ENCODE peak calls at places on chromosomes 6 and 20, in seven cellular contexts. T is body of pancreas, M is spleen, C is right lobe of liver, D is neural progenitor cell, V is adrenal gland, S is gastrocnemius medialis. B is an unnamed sample. For H3K4me1, the result is how much of the 10 kb centered on the place peaks cover.

GRCh38 chr20:1325173-1326030 is 3.5 kb downstream of the SDCBP2 start:
- DNase-seq in D (peak), S (peak), C (peak), M (peak), V (peak), T (peak), B (peak)

GRCh38 chr20:62475027-62475818 is 572 bp downstream of the GATA5 start:
- DNase-seq in T (no peak), D (peak), C (no peak), V (no peak), S (no peak), M (no peak), B (no peak)

GRCh38 chr6:41546866-41547798 is 951 bp downstream of the FOXP4 start:
- DNase-seq in V (peak), C (peak), S (no peak), M (peak), T (peak), D (peak), B (peak)

GRCh38 chr20:33609504-33609903 is 52.6 kb upstream of the C20orf144 start:
- DNase-seq in M (no peak), C (no peak), V (no peak), S (no peak), D (no peak), T (no peak), B (no peak)

GRCh38 chr20:64219202-64219601 is 36.3 kb upstream of the PCMTD2 start:
- DNase-seq in T (no peak), S (no peak), M (no peak), V (no peak), D (no peak), C (no peak), B (no peak)

GRCh38 chr6:105968955-105969333 is 117.2 kb upstream of the PRDM1 start:
- DNase-seq in M (no peak), V (no peak), S (no peak), C (no peak), T (no peak), D (no peak), B (no peak)

GRCh38 chr6:107809966-107810365 is 14.1 kb downstream of the SCML4 start:
- DNase-seq in M (no peak), T (no peak), C (no peak), S (no peak), D (no peak), V (no peak), B (no peak)

GRCh38 chr20:25254986-25255680 is 7.2 kb downstream of the PYGB start:
- DNase-seq in T (peak), M (no peak), C (no peak), V (peak), D (no peak), S (peak), B (no peak)

GRCh38 chr20:35305682-35306556 is 13.7 kb upstream of the FAM83C start:
- DNase-seq in V (peak), T (peak), D (no peak), S (peak), M (no peak), C (no peak), B (peak)

GRCh38 chr20:35555951-35556645 is 14.2 kb downstream of the ERGIC3 start:
- DNase-seq in D (no peak), T (no peak), C (peak), V (no peak), M (no peak), S (no peak), B (peak)

GRCh38 chr6:30722280-30723112 is 2.3 kb downstream of the TUBB start:
- DNase-seq in T (peak), D (peak), M (peak), S (peak), V (peak), C (peak), B (peak)

GRCh38 chr6:110422444-110422822 is 7.1 kb upstream of the DDO start:
- DNase-seq in D (no peak), C (no peak), M (no peak), V (no peak), S (no peak), T (no peak), B (no peak)

GRCh38 chr20:610130-611046 is at the start of gene TCF15:
- DNase-seq in S (no peak), D (peak), V (no peak), M (no peak), C (no peak), T (no peak), B (peak)

GRCh38 chr6:82554706-82555105 is 191.1 kb downstream of the TPBG start:
- DNase-seq in S (no peak), V (no peak), C (no peak), M (no peak), D (no peak), T (no peak), B (no peak)

GRCh38 chr20:63658749-63659187 is 656 bp downstream of the RTEL1 start:
- DNase-seq in S (no peak), M (peak), T (peak), C (no peak), D (no peak), V (no peak), B (no peak)

GRCh38 chr6:18276610-18277009 is 12.3 kb upstream of the DEK start:
- DNase-seq in M (no peak), V (no peak), T (no peak), D (peak), C (no peak), S (no peak), B (no peak)

GRCh38 chr6:159680104-159680503 is 12.9 kb downstream of the SOD2 start:
- DNase-seq in S (no peak), V (no peak), D (no peak), M (no peak), T (no peak), C (no peak), B (no peak)
- H3K4me1 ChIP-seq in S (under half), V (under half), D (under half), M (under half), T (under half), C (under half), B (under half)

DNA sequence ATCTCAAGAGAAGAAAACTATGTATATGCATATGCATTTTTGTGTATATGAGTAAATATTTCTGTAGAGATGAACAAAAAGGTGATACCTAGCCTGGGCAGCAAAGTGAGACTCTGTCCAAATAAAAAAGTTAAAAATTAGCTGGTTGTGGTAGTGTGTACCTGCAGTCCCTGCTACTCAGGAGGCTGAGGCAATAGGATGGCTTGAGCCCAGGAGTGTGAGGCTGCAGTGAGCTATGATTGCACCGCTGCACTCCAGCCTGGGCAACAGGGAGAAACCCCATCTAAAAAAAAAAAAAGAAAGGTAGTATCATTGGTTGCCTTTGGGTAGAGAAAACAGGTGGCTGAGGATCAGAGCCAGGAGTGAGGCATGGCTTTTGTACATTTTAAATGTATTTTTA is 50.9 kb downstream of the KLHL31 start:
- DNase-seq in C (peak), D (no peak), S (no peak), V (no peak), T (no peak), M (no peak), B (no peak)
- H3K4me1 ChIP-seq in C (under half), D (under half), S (under half), V (under half), T (under half), M (under half), B (under half)

GRCh38 chr20:43316271-43316670 is 126.6 kb upstream of the PTPRT start:
- DNase-seq in S (no peak), T (no peak), C (no peak), M (no peak), V (no peak), D (no peak), B (no peak)
- H3K4me1 ChIP-seq in S (under half), T (under half), C (under half), M (under half), V (under half), D (under half), B (under half)

GRCh38 chr6:168704678-168705077 is 263.7 kb downstream of the SMOC2 start:
- DNase-seq in M (no peak), C (no peak), S (no peak), T (no peak), V (no peak), D (no peak), B (no peak)
- H3K4me1 ChIP-seq in M (under half), C (under half), S (under half), T (under half), V (under half), D (under half), B (under half)

B was measured in psoas muscle.